ENCODE peak calls at places on chromosomes 2 and 18, in seven cellular contexts. H is colonic mucosa, J is ovary, Z is HCT116, G is epithelial cell of esophagus, N is K562, S is upper lobe of right lung. B is an unnamed sample.

GRCh38 chr2:19538411-19538963 is 180.1 kb upstream of the OSR1 start:
- DNase-seq in N (no peak), G (peak), Z (peak), S (no peak), J (no peak), H (peak), B (no peak)

GRCh38 chr2:232489516-232490220 is 2.0 kb upstream of the ECEL1 start:
- DNase-seq in H (no peak), S (peak), J (peak), N (no peak), Z (no peak), G (no peak), B (no peak)

GRCh38 chr2:230906471-230907230 is 18.4 kb downstream of the GPR55 start:
- DNase-seq in H (no peak), J (no peak), N (no peak), G (no peak), S (peak), Z (no peak), B (no peak)

GRCh38 chr2:231212329-231212845 is 14.0 kb downstream of the ARMC9 start:
- DNase-seq in N (no peak), J (no peak), Z (no peak), S (no peak), H (no peak), G (no peak), B (no peak)

GRCh38 chr2:221758076-221758475 is 186.0 kb upstream of the EPHA4 start:
- DNase-seq in J (no peak), Z (no peak), S (no peak), G (no peak), H (no peak), N (no peak), B (no peak)

GRCh38 chr18:75857558-75857957 is 430.1 kb upstream of the SMIM21 start:
- DNase-seq in H (no peak), J (no peak), Z (no peak), G (no peak), S (no peak), N (no peak), B (no peak)

GRCh38 chr18:80185545-80185944 is 61.8 kb downstream of the PARD6G start:
- DNase-seq in G (no peak), N (no peak), J (no peak), Z (no peak), S (no peak), H (no peak), B (no peak)

GRCh38 chr2:226913641-226914040 is 77.8 kb downstream of the RHBDD1 start:
- DNase-seq in G (no peak), Z (no peak), S (no peak), H (no peak), J (no peak), N (no peak), B (no peak)

GRCh38 chr2:118705032-118705431 is 142.4 kb downstream of the EN1 start:
- DNase-seq in S (no peak), N (no peak), Z (no peak), J (no peak), H (no peak), G (peak), B (no peak)

GRCh38 chr2:98465456-98466201 is 21.0 kb downstream of the INPP4A start:
- DNase-seq in J (no peak), S (peak), H (peak), N (peak), Z (no peak), G (peak), B (peak)

GRCh38 chr2:32485399-32485798 is 128.6 kb downstream of the BIRC6 start:
- DNase-seq in J (no peak), S (no peak), N (no peak), H (no peak), G (no peak), Z (no peak), B (no peak)

GRCh38 chr18:63708650-63709049 is 5.9 kb downstream of the SERPINB11 start:
- DNase-seq in S (no peak), J (no peak), H (no peak), G (peak), Z (no peak), N (no peak), B (no peak)

GRCh38 chr18:74672371-74672770 is 74.7 kb downstream of the ZNF407 start:
- DNase-seq in Z (no peak), J (no peak), N (no peak), S (no peak), G (no peak), H (no peak), B (no peak)

GRCh38 chr2:149175956-149176355 is 137.5 kb downstream of the LYPD6B start:
- DNase-seq in H (no peak), N (no peak), J (no peak), G (no peak), Z (no peak), S (no peak), B (no peak)

GRCh38 chr2:96145028-96145939 is at the start of gene DUSP2:
- DNase-seq in J (peak), H (peak), G (peak), Z (peak), N (no peak), S (peak), B (peak)

GRCh38 chr2:96143231-96143847 is 1.9 kb downstream of the DUSP2 start:
- DNase-seq in H (no peak), G (no peak), S (no peak), Z (no peak), N (no peak), J (no peak), B (peak)

GRCh38 chr2:96144481-96145027 is 686 bp downstream of the DUSP2 start:
- DNase-seq in Z (no peak), J (peak), N (no peak), H (no peak), S (no peak), G (no peak), B (peak)

GRCh38 chr2:96142217-96143113 is 2.8 kb downstream of the DUSP2 start:
- DNase-seq in H (no peak), G (no peak), S (no peak), Z (no peak), N (peak), J (peak), B (peak)

GRCh38 chr2:96143848-96144480 is 1.3 kb downstream of the DUSP2 start:
- DNase-seq in Z (peak), H (no peak), S (peak), J (peak), N (no peak), G (peak), B (peak)
- TF ChIP-seq CTCF in Z (peak), H (no peak), S (no peak), J (no peak), N (no peak), G (peak), B (peak)

DNA sequence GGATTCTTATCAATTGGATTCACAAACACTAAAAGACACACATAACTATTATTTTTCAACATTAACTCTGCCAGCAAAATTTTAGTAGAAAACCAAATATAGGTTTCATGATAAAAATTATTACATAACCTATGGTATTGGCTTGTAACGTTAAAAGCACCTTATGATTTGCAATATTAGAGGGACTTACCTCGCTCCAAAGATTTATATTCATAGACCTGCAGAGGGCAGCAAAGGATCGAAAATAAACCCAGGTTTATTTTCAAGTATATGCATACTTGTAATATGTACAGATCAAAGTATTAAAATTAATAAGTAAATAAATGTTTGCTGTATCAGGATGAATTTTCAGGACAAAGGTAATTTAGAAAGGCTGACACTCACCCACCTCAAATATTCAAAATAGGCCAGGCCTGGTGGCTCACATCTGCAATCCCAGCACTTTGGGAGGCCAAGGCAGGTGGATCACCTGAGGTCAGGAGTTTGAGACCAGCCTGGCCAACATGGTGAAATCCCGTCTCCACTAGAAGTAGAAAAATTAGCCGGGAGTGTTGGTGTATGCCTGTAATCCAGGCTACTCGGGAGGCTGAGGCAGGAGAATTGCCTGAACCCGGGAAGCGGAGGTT is 45.3 kb downstream of the LRPPRC start:
- DNase-seq in S (no peak), J (no peak), Z (peak), N (no peak), H (no peak), G (peak), B (peak)
- TF ChIP-seq CTCF in S (peak), J (no peak), Z (peak), N (peak), H (peak), G (peak), B (peak)

GRCh38 chr18:3238742-3239141 is 8.9 kb upstream of the MYL12A start:
- DNase-seq in S (no peak), N (no peak), J (no peak), H (no peak), G (no peak), Z (no peak), B (no peak)
- TF ChIP-seq CTCF in S (no peak), N (peak), J (no peak), H (no peak), G (peak), Z (no peak), B (no peak)

GRCh38 chr2:24353364-24353763 is 7.0 kb downstream of the ITSN2 start:
- DNase-seq in S (no peak), N (no peak), G (no peak), Z (no peak), J (no peak), H (no peak), B (no peak)

GRCh38 chr2:24352664-24353063 is 7.7 kb downstream of the ITSN2 start:
- DNase-seq in S (no peak), Z (no peak), G (no peak), J (no peak), H (no peak), N (no peak), B (no peak)

GRCh38 chr2:24351627-24351938 is 8.8 kb downstream of the ITSN2 start:
- DNase-seq in G (no peak), J (no peak), H (no peak), S (no peak), Z (no peak), N (no peak), B (no peak)

GRCh38 chr2:24350826-24351626 is 9.3 kb downstream of the ITSN2 start:
- DNase-seq in Z (no peak), N (no peak), S (no peak), J (no peak), H (no peak), G (no peak), B (no peak)

DNA sequence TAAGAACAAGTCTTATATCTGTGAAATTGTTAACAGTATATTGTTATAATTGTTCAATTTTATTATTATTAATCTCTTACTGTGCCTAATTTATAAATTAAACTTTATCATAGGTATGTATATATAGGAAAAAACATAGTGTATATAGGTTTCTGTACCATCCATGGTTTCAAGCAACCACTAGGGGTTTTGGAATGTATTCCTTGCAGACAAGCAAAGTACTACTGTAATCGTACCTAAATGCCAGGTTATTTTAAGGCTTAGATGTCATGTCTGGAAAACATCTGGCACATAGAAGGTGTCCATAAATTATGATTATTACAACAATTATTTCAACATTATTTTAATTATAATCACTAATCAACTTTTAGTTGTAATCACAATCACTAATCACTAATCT is 8.4 kb downstream of the ITSN2 start:
- DNase-seq in Z (no peak), N (no peak), G (no peak), S (no peak), J (no peak), H (no peak), B (no peak)
- TF ChIP-seq CTCF in Z (no peak), N (peak), G (peak), S (no peak), J (no peak), H (no peak), B (no peak)

GRCh38 chr2:240402566-240403295 is 32.7 kb upstream of the GPC1 start:
- DNase-seq in Z (no peak), N (no peak), J (no peak), S (peak), G (no peak), H (no peak), B (no peak)
- TF ChIP-seq CTCF in Z (no peak), N (no peak), J (no peak), S (no peak), G (no peak), H (no peak), B (no peak)

B was measured in activated CD8-positive, alpha-beta T cell treated with anti-CD3 and anti-CD28 coated beads for 36 hours.